ENCODE peak calls at places on chromosomes 3 and 15, in four cellular contexts. R is NCI-H1694 treated with DMSO at 0.1 percent for 48 hours, H is caudate nucleus, D is left colon. S is an unnamed sample.
A peak's percentile ranks its signal among the peaks of the same experiment; 100 is the strongest.

GRCh38 chr15:40357723-40358491 is at the start of gene DISP2:
- DNase-seq in H (peak; percentile 85), D (peak; percentile 78), R (peak; percentile 36), S (peak; percentile 88)

GRCh38 chr3:71580636-71581215 is 2.8 kb downstream of the FOXP1 start:
- DNase-seq in D (no peak), R (no peak), H (no peak), S (no peak)

GRCh38 chr3:124951511-124952390 is 17.2 kb upstream of the MUC13 start:
- DNase-seq in R (peak; percentile 5), H (no peak), D (peak; percentile 86), S (peak; percentile 63)

GRCh38 chr3:177201707-177202397 is 4.6 kb upstream of the TBL1XR1 start:
- DNase-seq in D (no peak), H (no peak), R (no peak), S (no peak)

GRCh38 chr3:177446160-177446559 is 248.9 kb upstream of the TBL1XR1 start:
- DNase-seq in R (no peak), D (no peak), H (no peak), S (no peak)

GRCh38 chr3:188272481-188273372 is 118.8 kb downstream of the LPP start:
- DNase-seq in R (no peak), H (no peak), D (no peak), S (no peak)

GRCh38 chr3:183539821-183540220 is 15.7 kb downstream of the KLHL6 start:
- DNase-seq in D (no peak), R (no peak), H (no peak), S (no peak)

GRCh38 chr3:29527251-29527650 is 246.4 kb downstream of the RBMS3 start:
- DNase-seq in H (no peak), D (no peak), R (no peak), S (no peak)

GRCh38 chr3:127775398-127776109 is 46.8 kb downstream of the MGLL start:
- DNase-seq in H (peak; percentile 44), D (peak; percentile 33), R (peak; percentile 69), S (peak; percentile 37)

GRCh38 chr3:58411036-58411435 is 22.6 kb downstream of the PDHB start:
- DNase-seq in D (no peak), H (no peak), R (no peak), S (no peak)

GRCh38 chr3:62131620-62132019 is 241.7 kb downstream of the FEZF2 start:
- DNase-seq in H (no peak), R (no peak), D (no peak), S (no peak)

GRCh38 chr15:64993290-64993689 is 3.6 kb upstream of the SPG21 start:
- DNase-seq in D (no peak), H (no peak), R (no peak), S (no peak)

GRCh38 chr15:98369081-98369716 is 279.1 kb upstream of the IGF1R start:
- DNase-seq in R (no peak), D (no peak), H (no peak), S (no peak)

GRCh38 chr15:74173545-74174215 is at the start of gene ISLR:
- DNase-seq in D (no peak), R (no peak), H (no peak), S (no peak)

GRCh38 chr3:99607151-99607550 is 31.2 kb upstream of the COL8A1 start:
- DNase-seq in H (no peak), R (no peak), D (no peak), S (no peak)

GRCh38 chr3:49629866-49630265 is 44.3 kb upstream of the APEH start:
- DNase-seq in H (no peak), R (no peak), D (no peak), S (no peak)

GRCh38 chr15:48625126-48625525 is 20.4 kb downstream of the FBN1 start:
- DNase-seq in H (no peak), R (no peak), D (no peak), S (no peak)

GRCh38 chr3:127646501-127647046 is 17.6 kb downstream of the PODXL2 start:
- DNase-seq in D (no peak), H (no peak), R (peak; percentile 41), S (no peak)

GRCh38 chr3:186997061-186998054 is 67.0 kb downstream of the ST6GAL1 start:
- DNase-seq in D (no peak), H (no peak), R (no peak), S (no peak)

GRCh38 chr15:101193063-101193712 is 58.7 kb downstream of the CHSY1 start:
- DNase-seq in R (no peak), H (peak; percentile 20), D (no peak), S (no peak)

GRCh38 chr15:28969511-28970085 is 83.8 kb downstream of the APBA2 start:
- DNase-seq in D (no peak), H (peak; percentile 44), R (peak; percentile 24), S (no peak)

GRCh38 chr3:53513556-53514190 is 19.3 kb downstream of the CACNA1D start:
- DNase-seq in R (no peak), H (no peak), D (no peak), S (no peak)

GRCh38 chr15:95085056-95085455 is 853.7 kb downstream of the MCTP2 start:
- DNase-seq in H (no peak), R (no peak), D (no peak), S (no peak)

GRCh38 chr3:133466531-133467386 is 66.9 kb downstream of the BFSP2 start:
- DNase-seq in R (no peak), D (no peak), H (no peak), S (no peak)